ENCODE peak calls at places on chromosomes 5 and 9, in six cellular contexts. One of them, this sample, is unnamed.

GRCh38 chr9:128276574-128277270 is 646 bp downstream of the SWI5 start:
- DNase-seq in kidney epithelial cell: no peak
- DNase-seq in mucosa of descending colon: no peak
- DNase-seq in tibial nerve: peak; percentile 37
- DNase-seq in adrenal gland: peak; percentile 42
- DNase-seq in pancreas: no peak
- DNase-seq in this sample: peak; percentile 27

GRCh38 chr5:71836547-71837112 is 117.6 kb downstream of the CARTPT start:
- DNase-seq in kidney epithelial cell: no peak
- DNase-seq in mucosa of descending colon: no peak
- DNase-seq in tibial nerve: no peak
- DNase-seq in adrenal gland: no peak
- DNase-seq in pancreas: no peak
- DNase-seq in this sample: no peak

GRCh38 chr5:39697891-39698290 is 273.1 kb upstream of the DAB2 start:
- DNase-seq in kidney epithelial cell: no peak
- DNase-seq in mucosa of descending colon: no peak
- DNase-seq in tibial nerve: no peak
- DNase-seq in adrenal gland: no peak
- DNase-seq in pancreas: no peak
- DNase-seq in this sample: no peak

GRCh38 chr5:5183192-5183699 is 43.1 kb downstream of the ADAMTS16 start:
- DNase-seq in kidney epithelial cell: no peak
- DNase-seq in mucosa of descending colon: no peak
- DNase-seq in tibial nerve: no peak
- DNase-seq in adrenal gland: no peak
- DNase-seq in pancreas: no peak
- DNase-seq in this sample: no peak

GRCh38 chr5:171492781-171493180 is 73.3 kb downstream of the FGF18 start:
- DNase-seq in kidney epithelial cell: no peak
- DNase-seq in mucosa of descending colon: no peak
- DNase-seq in tibial nerve: peak; percentile 25
- DNase-seq in adrenal gland: no peak
- DNase-seq in pancreas: no peak
- DNase-seq in this sample: no peak

GRCh38 chr5:161546463-161547301 is at the start of gene GABRB2:
- DNase-seq in kidney epithelial cell: no peak
- DNase-seq in mucosa of descending colon: peak; percentile 66
- DNase-seq in tibial nerve: peak; percentile 14
- DNase-seq in adrenal gland: peak; percentile 78
- DNase-seq in pancreas: peak; percentile 85
- DNase-seq in this sample: no peak

GRCh38 chr9:115191667-115192066 is 73.7 kb upstream of the TNC start:
- DNase-seq in kidney epithelial cell: no peak
- DNase-seq in mucosa of descending colon: no peak
- DNase-seq in tibial nerve: no peak
- DNase-seq in adrenal gland: no peak
- DNase-seq in pancreas: no peak
- DNase-seq in this sample: no peak

GRCh38 chr9:6232546-6232945 is 16.9 kb downstream of the IL33 start:
- DNase-seq in kidney epithelial cell: no peak
- DNase-seq in mucosa of descending colon: no peak
- DNase-seq in tibial nerve: no peak
- DNase-seq in adrenal gland: no peak
- DNase-seq in pancreas: no peak
- DNase-seq in this sample: no peak

GRCh38 chr9:99259231-99259918 is 37.3 kb downstream of the SEC61B start:
- DNase-seq in kidney epithelial cell: no peak
- DNase-seq in mucosa of descending colon: peak; percentile 66
- DNase-seq in tibial nerve: peak; percentile 64
- DNase-seq in adrenal gland: peak; percentile 81
- DNase-seq in pancreas: peak; percentile 86
- DNase-seq in this sample: peak; percentile 97

GRCh38 chr9:99266136-99267023 is 44.3 kb downstream of the SEC61B start:
- DNase-seq in kidney epithelial cell: peak; percentile 14
- DNase-seq in mucosa of descending colon: peak; percentile 62
- DNase-seq in tibial nerve: peak; percentile 60
- DNase-seq in adrenal gland: peak; percentile 78
- DNase-seq in pancreas: peak; percentile 87
- DNase-seq in this sample: peak; percentile 81

GRCh38 chr9:99262949-99263418 is 40.9 kb downstream of the SEC61B start:
- DNase-seq in kidney epithelial cell: no peak
- DNase-seq in mucosa of descending colon: no peak
- DNase-seq in tibial nerve: no peak
- DNase-seq in adrenal gland: no peak
- DNase-seq in pancreas: no peak
- DNase-seq in this sample: no peak

GRCh38 chr9:99261923-99262322 is 39.8 kb downstream of the SEC61B start:
- DNase-seq in kidney epithelial cell: no peak
- DNase-seq in mucosa of descending colon: no peak
- DNase-seq in tibial nerve: no peak
- DNase-seq in adrenal gland: no peak
- DNase-seq in pancreas: no peak
- DNase-seq in this sample: peak; percentile 64

DNA sequence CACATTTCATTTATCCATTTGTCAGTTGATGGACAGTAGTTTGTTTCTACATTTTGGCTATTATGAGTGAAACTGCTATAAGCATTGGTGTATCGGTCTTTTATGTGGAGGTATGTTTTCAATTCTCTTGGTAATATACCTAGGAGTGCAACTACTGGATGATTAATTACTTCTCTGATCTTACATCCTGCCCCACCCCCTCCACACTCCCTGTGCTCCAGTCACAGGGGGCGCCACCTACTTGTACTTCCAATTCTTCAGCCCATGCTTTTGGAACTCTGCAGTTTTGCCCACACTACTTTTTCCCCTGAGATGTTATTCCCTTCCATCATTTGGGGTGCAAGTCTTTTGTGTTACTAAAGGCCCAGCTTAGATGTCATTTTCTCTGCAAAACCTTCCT is 42.0 kb downstream of the SEC61B start:
- DNase-seq in kidney epithelial cell: no peak
- DNase-seq in mucosa of descending colon: no peak
- DNase-seq in tibial nerve: no peak
- DNase-seq in adrenal gland: no peak
- DNase-seq in pancreas: no peak
- DNase-seq in this sample: no peak
- TF ChIP-seq CTCF in kidney epithelial cell: peak; percentile 24
- TF ChIP-seq CTCF in mucosa of descending colon: no peak
- TF ChIP-seq CTCF in tibial nerve: no peak
- TF ChIP-seq CTCF in adrenal gland: no peak
- TF ChIP-seq CTCF in pancreas: no peak
- TF ChIP-seq CTCF in this sample: no peak

GRCh38 chr5:67133781-67134180 is 62.8 kb downstream of the CD180 start:
- DNase-seq in kidney epithelial cell: no peak
- DNase-seq in mucosa of descending colon: no peak
- DNase-seq in tibial nerve: no peak
- DNase-seq in adrenal gland: no peak
- DNase-seq in pancreas: no peak
- DNase-seq in this sample: no peak
- H3K36me3 ChIP-seq in kidney epithelial cell: peaks cover 1% of the 10 kb centered on the region
- H3K36me3 ChIP-seq in mucosa of descending colon: no peaks in the 10 kb centered on the region
- H3K36me3 ChIP-seq in tibial nerve: no peaks in the 10 kb centered on the region
- H3K36me3 ChIP-seq in adrenal gland: peaks cover 4% of the 10 kb centered on the region
- H3K36me3 ChIP-seq in pancreas: no peaks in the 10 kb centered on the region
- H3K36me3 ChIP-seq in this sample: no peaks in the 10 kb centered on the region

GRCh38 chr5:7592910-7593309 is 197.0 kb downstream of the ADCY2 start:
- DNase-seq in kidney epithelial cell: no peak
- DNase-seq in mucosa of descending colon: no peak
- DNase-seq in tibial nerve: no peak
- DNase-seq in adrenal gland: no peak
- DNase-seq in pancreas: peak; percentile 59
- DNase-seq in this sample: no peak
- TF ChIP-seq CTCF in kidney epithelial cell: peak; percentile 42
- TF ChIP-seq CTCF in mucosa of descending colon: no peak
- TF ChIP-seq CTCF in tibial nerve: no peak
- TF ChIP-seq CTCF in adrenal gland: peak; percentile 27
- TF ChIP-seq CTCF in pancreas: no peak
- TF ChIP-seq CTCF in this sample: no peak

GRCh38 chr5:96896285-96896711 is 20.0 kb downstream of the ERAP2 start:
- DNase-seq in kidney epithelial cell: no peak
- DNase-seq in mucosa of descending colon: no peak
- DNase-seq in tibial nerve: no peak
- DNase-seq in adrenal gland: no peak
- DNase-seq in pancreas: no peak
- DNase-seq in this sample: no peak
- H3K36me3 ChIP-seq in kidney epithelial cell: no peaks in the 10 kb centered on the region
- H3K36me3 ChIP-seq in mucosa of descending colon: no peaks in the 10 kb centered on the region
- H3K36me3 ChIP-seq in tibial nerve: peaks cover 42% of the 10 kb centered on the region
- H3K36me3 ChIP-seq in adrenal gland: peaks cover 14% of the 10 kb centered on the region
- H3K36me3 ChIP-seq in pancreas: no peaks in the 10 kb centered on the region
- H3K36me3 ChIP-seq in this sample: no peaks in the 10 kb centered on the region

DNA sequence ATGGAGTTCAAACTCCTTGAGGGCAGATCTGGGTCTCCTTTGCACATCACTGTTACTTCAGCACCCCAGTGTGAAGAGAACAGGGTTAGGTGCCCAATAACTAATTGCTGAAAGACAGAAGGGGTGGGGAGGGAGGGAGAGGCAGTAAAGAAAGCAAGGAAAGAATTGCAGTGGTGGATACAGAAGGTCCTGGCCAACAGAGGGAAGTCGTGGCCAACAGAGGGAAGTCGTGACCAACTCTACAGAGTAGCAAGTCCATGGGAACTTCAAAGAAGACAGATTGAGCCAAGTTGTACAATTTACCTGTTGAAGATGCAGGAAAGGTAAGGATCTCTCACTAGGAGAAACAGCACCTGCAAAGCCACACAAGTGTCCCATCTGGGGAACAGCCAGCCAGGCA is 27.1 kb downstream of the CCNJL start:
- DNase-seq in kidney epithelial cell: no peak
- DNase-seq in mucosa of descending colon: no peak
- DNase-seq in tibial nerve: no peak
- DNase-seq in adrenal gland: no peak
- DNase-seq in pancreas: no peak
- DNase-seq in this sample: no peak
- TF ChIP-seq CTCF in kidney epithelial cell: no peak
- TF ChIP-seq CTCF in mucosa of descending colon: no peak
- TF ChIP-seq CTCF in tibial nerve: no peak
- TF ChIP-seq CTCF in adrenal gland: no peak
- TF ChIP-seq CTCF in pancreas: no peak
- TF ChIP-seq CTCF in this sample: no peak

This sample was measured in gastrocnemius medialis.